ENCODE peak calls at places on chromosomes 12 and 14, in seven cellular contexts. F is esophagus squamous epithelium, N is mesothelial cell of epicardium, D is choroid plexus epithelial cell, J is fibroblast of mammary gland, V is WTC11, S is bronchial epithelial cell. L is an unnamed sample.

GRCh38 chr14:90799420-90799819 is 16.8 kb downstream of the TTC7B start:
- DNase-seq in F (no peak), S (no peak), J (no peak), N (no peak), D (no peak), V (no peak), L (no peak)

GRCh38 chr12:31220061-31220460 is 105.9 kb downstream of the SINHCAF start:
- DNase-seq in J (no peak), S (no peak), V (no peak), F (no peak), D (no peak), N (no peak), L (no peak)

GRCh38 chr12:6724409-6724797 is 557 bp downstream of the COPS7A start:
- DNase-seq in J (peak; percentile 26), S (no peak), D (no peak), V (peak; percentile 19), F (no peak), N (peak; percentile 40), L (peak; percentile 29)

GRCh38 chr12:116382456-116382902 is 105.0 kb upstream of the MED13L start:
- DNase-seq in J (peak; percentile 68), V (no peak), S (no peak), N (no peak), D (peak; percentile 44), F (no peak), L (no peak)

GRCh38 chr12:572532-572899 is 90.7 kb downstream of the NINJ2 start:
- DNase-seq in N (no peak), F (no peak), S (peak; percentile 56), J (peak; percentile 47), D (peak; percentile 23), V (no peak), L (no peak)

GRCh38 chr14:21308132-21308478 is 28.2 kb downstream of the RPGRIP1 start:
- DNase-seq in V (no peak), S (no peak), D (no peak), F (no peak), N (no peak), J (no peak), L (no peak)

GRCh38 chr12:87413784-87414183 is 615.4 kb downstream of the C12orf50 start:
- DNase-seq in J (peak; percentile 12), D (peak; percentile 94), N (no peak), V (no peak), F (no peak), S (no peak), L (no peak)

GRCh38 chr12:49369723-49370145 is 2.5 kb downstream of the SPATS2 start:
- DNase-seq in N (no peak), S (peak; percentile 40), V (peak; percentile 28), J (peak; percentile 59), F (no peak), D (peak; percentile 72), L (no peak)

GRCh38 chr14:61710853-61711817 is 15.8 kb downstream of the HIF1A start:
- DNase-seq in D (peak; percentile 37), S (peak; percentile 42), V (no peak), F (no peak), J (no peak), N (no peak), L (no peak)

GRCh38 chr12:58901664-58902063 is 18.6 kb downstream of the LRIG3 start:
- DNase-seq in D (no peak), F (no peak), N (no peak), V (no peak), J (no peak), S (no peak), L (no peak)

GRCh38 chr12:130049666-130050065 is 112.6 kb upstream of the FZD10 start:
- DNase-seq in D (no peak), F (no peak), S (peak; percentile 15), J (no peak), V (no peak), N (no peak), L (no peak)
- TF ChIP-seq CTCF in D (no peak), F (no peak), S (peak; percentile 34), J (no peak), V (no peak), N (no peak), L (no peak)

GRCh38 chr12:130222519-130223255 is 60.4 kb downstream of the FZD10 start:
- DNase-seq in D (no peak), J (no peak), V (peak; percentile 37), F (no peak), N (no peak), S (no peak), L (no peak)
- TF ChIP-seq CTCF in D (no peak), J (no peak), V (no peak), F (no peak), N (no peak), S (no peak), L (no peak)

DNA sequence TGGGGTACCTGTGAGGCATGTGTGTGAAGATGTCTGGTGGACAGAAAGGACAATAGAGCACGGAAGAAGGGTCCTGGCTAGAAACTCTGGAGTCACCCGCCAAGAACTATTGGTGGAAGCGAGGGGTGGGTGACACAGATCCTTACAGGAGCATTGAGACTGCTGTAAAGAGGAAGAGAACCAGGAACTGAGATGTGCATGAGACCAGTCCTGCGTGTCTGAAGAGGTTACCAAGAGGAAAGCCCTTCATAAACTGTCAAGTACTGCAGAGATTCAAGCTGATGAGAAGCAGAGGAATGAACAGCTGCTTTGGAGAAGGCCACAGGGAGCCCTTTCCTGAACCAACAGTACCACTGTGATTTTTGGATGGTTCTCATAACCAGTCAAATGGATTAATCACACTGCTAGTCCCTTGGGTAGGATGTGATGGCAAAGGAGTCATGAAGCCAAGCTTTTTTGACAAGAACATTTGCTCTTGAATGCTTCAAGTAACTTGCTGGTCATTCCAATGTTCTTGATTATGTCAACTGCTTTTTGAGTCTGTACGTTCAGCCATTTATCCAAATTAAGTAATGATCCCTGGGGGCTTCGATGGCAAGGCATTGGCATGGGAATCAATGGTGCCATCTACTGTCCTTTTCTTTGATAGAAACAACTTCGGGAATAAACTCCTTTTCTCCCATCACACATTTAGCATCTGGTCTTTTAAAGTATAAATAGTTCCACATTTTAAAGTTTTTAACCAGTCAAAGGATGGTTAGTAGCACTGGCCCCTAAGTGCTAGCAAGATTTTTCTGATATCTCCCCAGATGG is 42.9 kb downstream of the GPR135 start:
- DNase-seq in N (no peak), S (no peak), F (no peak), V (no peak), J (peak; percentile 69), D (no peak), L (no peak)
- TF ChIP-seq CTCF in N (no peak), S (no peak), F (no peak), V (no peak), J (peak; percentile 16), D (peak; percentile 26), L (no peak)

DNA sequence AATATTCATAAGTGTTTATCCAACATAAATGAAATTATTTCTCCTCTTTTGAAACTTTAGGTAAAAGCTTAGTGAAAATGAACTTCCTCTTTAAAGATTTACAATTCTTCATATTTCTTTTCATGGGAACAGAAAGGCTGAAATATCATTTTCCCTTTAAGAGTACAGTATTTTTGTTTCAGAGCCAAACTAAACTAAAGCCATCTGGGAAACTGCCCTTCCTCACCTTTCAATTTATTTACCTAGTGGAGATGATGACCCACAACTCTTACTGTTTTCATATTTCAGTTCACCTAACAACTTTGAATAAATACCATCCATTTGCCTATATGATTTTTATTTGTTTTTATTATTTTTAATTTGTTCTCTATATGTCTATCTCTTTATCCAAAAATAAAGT is 105.4 kb downstream of the ALX1 start:
- DNase-seq in S (no peak), V (no peak), F (no peak), J (no peak), D (no peak), N (no peak), L (no peak)
- TF ChIP-seq CTCF in S (no peak), V (no peak), F (no peak), J (no peak), D (no peak), N (no peak), L (no peak)

GRCh38 chr12:9132008-9132535 is 16.4 kb upstream of the A2M start:
- DNase-seq in F (no peak), J (peak; percentile 35), D (no peak), N (no peak), S (no peak), V (no peak), L (no peak)

GRCh38 chr12:9133243-9133938 is 17.7 kb upstream of the A2M start:
- DNase-seq in V (no peak), S (no peak), J (peak; percentile 23), D (no peak), F (no peak), N (no peak), L (no peak)

GRCh38 chr12:9130244-9130643 is 14.5 kb upstream of the A2M start:
- DNase-seq in V (no peak), F (no peak), D (no peak), S (no peak), N (no peak), J (no peak), L (no peak)

GRCh38 chr12:9135903-9136310 is 20.2 kb upstream of the A2M start:
- DNase-seq in F (no peak), N (no peak), J (no peak), D (no peak), S (no peak), V (no peak), L (no peak)

GRCh38 chr12:9134981-9135628 is 19.4 kb upstream of the A2M start:
- DNase-seq in D (peak; percentile 6), F (no peak), N (no peak), J (no peak), S (peak; percentile 22), V (peak; percentile 37), L (no peak)
- TF ChIP-seq CTCF in D (peak; percentile 29), F (peak; percentile 27), N (peak; percentile 41), J (peak; percentile 12), S (peak; percentile 43), V (peak; percentile 32), L (no peak)

GRCh38 chr12:106189341-106189740 is 50.6 kb upstream of the NUAK1 start:
- DNase-seq in J (no peak), V (no peak), N (no peak), D (no peak), F (no peak), S (no peak), L (no peak)
- TF ChIP-seq CTCF in J (no peak), V (no peak), N (no peak), D (peak; percentile 3), F (no peak), S (no peak), L (no peak)

DNA sequence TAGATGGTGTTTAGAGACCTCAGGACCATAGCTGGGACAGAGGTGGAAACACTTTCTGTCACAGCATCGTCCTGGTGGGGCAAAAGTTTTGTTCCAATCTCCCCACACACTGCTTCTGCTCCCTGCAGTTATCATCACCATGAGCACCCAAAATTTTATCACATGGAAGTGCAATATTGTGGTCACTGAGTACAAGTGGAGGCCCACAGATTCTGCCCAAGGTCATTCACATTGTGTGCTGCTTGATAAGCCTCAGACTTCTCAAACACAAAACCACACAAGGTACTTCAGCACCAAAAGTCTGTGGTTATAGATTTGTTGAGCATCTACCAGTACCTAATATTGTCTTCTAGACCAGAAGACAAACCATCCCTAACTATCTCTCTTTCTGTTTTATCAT is 554 bp upstream of the KRT77 start:
- DNase-seq in J (no peak), F (no peak), D (no peak), S (no peak), N (no peak), V (no peak), L (no peak)
- TF ChIP-seq CTCF in J (no peak), F (no peak), D (no peak), S (no peak), N (no peak), V (no peak), L (no peak)